ENCODE peak calls at places on chromosome 22, in nine cellular contexts. B is stomach; Z is Caco-2; J is CD8-positive, alpha-beta memory T cell; I is mucosa of descending colon; E is OCI-LY7; X is cardiac muscle cell; U is lower lobe of right lung; D is iPS DF 6.9. N is an unnamed sample. For H3K4me1, the result is how much of the 10 kb centered on the place peaks cover.

GRCh38 chr22:17213976-17214375 is 5.3 kb downstream of the ADA2 start:
- DNase-seq in I (peak), B (peak), D (no peak), U (peak), X (peak), J (peak), Z (peak), E (peak), N (peak)

GRCh38 chr22:32848226-32848625 is 46.7 kb downstream of the TIMP3 start:
- DNase-seq in Z (no peak), J (no peak), I (no peak), D (no peak), U (no peak), X (no peak), E (no peak), B (no peak), N (no peak)

GRCh38 chr22:41739576-41739975 is 40.3 kb downstream of the MEI1 start:
- DNase-seq in E (no peak), B (no peak), J (no peak), U (no peak), I (no peak), Z (no peak), X (no peak), D (no peak), N (no peak)

GRCh38 chr22:43628253-43628649 is 183.9 kb downstream of the EFCAB6 start:
- DNase-seq in D (no peak), U (no peak), X (peak), E (no peak), J (no peak), I (no peak), B (no peak), Z (no peak), N (peak)

GRCh38 chr22:38176170-38176741 is 5.4 kb downstream of the PLA2G6 start:
- DNase-seq in J (peak), B (peak), D (no peak), E (no peak), X (peak), I (peak), Z (no peak), U (peak), N (peak)

GRCh38 chr22:37516456-37516855 is 2.8 kb downstream of the CARD10 start:
- DNase-seq in D (no peak), U (no peak), E (no peak), B (no peak), J (no peak), Z (no peak), I (no peak), X (no peak), N (no peak)

GRCh38 chr22:22943521-22944267 is 56.1 kb downstream of the IGLL5 start:
- DNase-seq in I (no peak), Z (no peak), U (no peak), X (no peak), J (no peak), D (no peak), B (peak), E (peak), N (no peak)

GRCh38 chr22:49046546-49047305 is 780.9 kb downstream of the BRD1 start:
- DNase-seq in E (peak), Z (peak), U (no peak), X (no peak), I (peak), D (no peak), J (no peak), B (no peak), N (no peak)

GRCh38 chr22:33923033-33923432 is 2.8 kb upstream of the LARGE1 start:
- DNase-seq in I (no peak), D (no peak), J (no peak), U (no peak), B (no peak), E (no peak), X (peak), Z (no peak), N (no peak)

GRCh38 chr22:17349172-17349571 is 20.1 kb upstream of the CECR2 start:
- DNase-seq in Z (no peak), U (no peak), B (no peak), E (no peak), I (no peak), J (no peak), X (no peak), D (no peak), N (no peak)

GRCh38 chr22:29689201-29689871 is 30.5 kb upstream of the CABP7 start:
- DNase-seq in J (no peak), D (no peak), I (no peak), B (no peak), X (no peak), Z (no peak), E (no peak), U (no peak), N (no peak)

GRCh38 chr22:45975266-45976161 is 1.4 kb downstream of the WNT7B start:
- DNase-seq in D (no peak), U (no peak), E (no peak), J (no peak), B (no peak), Z (peak), I (no peak), X (no peak), N (no peak)
- H3K4me1 ChIP-seq in D (under half), U (under half), E (under half), J (under half), B (half or more), Z (under half), I (under half), X (under half), N (under half)

GRCh38 chr22:28246392-28246791 is 327.3 kb upstream of the PITPNB start:
- DNase-seq in D (no peak), X (peak), B (no peak), E (no peak), I (no peak), Z (no peak), U (no peak), J (no peak), N (no peak)
- H3K4me1 ChIP-seq in D (under half), X (half or more), B (under half), E (under half), I (under half), Z (under half), U (under half), J (under half), N (under half)

GRCh38 chr22:24433868-24434471 is 6.6 kb downstream of the ADORA2A start:
- DNase-seq in I (no peak), U (no peak), Z (no peak), D (no peak), J (no peak), X (no peak), B (no peak), E (peak), N (peak)
- H3K4me1 ChIP-seq in I (under half), U (half or more), Z (under half), D (under half), J (half or more), X (under half), B (half or more), E (half or more), N (under half)

GRCh38 chr22:25930710-25931353 is 188.8 kb downstream of the MYO18B start:
- DNase-seq in D (no peak), I (no peak), J (no peak), E (no peak), Z (no peak), U (no peak), B (no peak), X (no peak), N (no peak)
- H3K4me1 ChIP-seq in D (under half), I (under half), J (under half), E (under half), Z (under half), U (under half), B (under half), X (under half), N (under half)

GRCh38 chr22:40043086-40043485 is 48.3 kb downstream of the FAM83F start:
- DNase-seq in B (no peak), X (peak), D (no peak), I (peak), E (no peak), Z (no peak), J (no peak), U (no peak), N (no peak)
- H3K4me1 ChIP-seq in B (half or more), X (under half), D (under half), I (under half), E (under half), Z (under half), J (under half), U (half or more), N (under half)

GRCh38 chr22:20511578-20512259 is 4.3 kb downstream of the MED15 start:
- DNase-seq in B (no peak), J (no peak), U (no peak), D (no peak), I (no peak), E (no peak), Z (no peak), X (no peak), N (no peak)
- H3K4me1 ChIP-seq in B (half or more), J (half or more), U (half or more), D (under half), I (under half), E (under half), Z (under half), X (under half), N (under half)